ENCODE peak calls at places on chromosomes 5 and 9, in eight cellular contexts. Q, Z, G, S, X, O, B and V are unnamed samples.

GRCh38 chr9:115262477-115262876 is 144.5 kb upstream of the TNC start:
- DNase-seq in Q (no peak), Z (peak; percentile 87), G (no peak), S (no peak), X (peak; percentile 95), O (peak; percentile 10), B (no peak), V (peak; percentile 7)

GRCh38 chr5:14204785-14205321 is 61.7 kb downstream of the TRIO start:
- DNase-seq in Q (no peak), Z (peak; percentile 81), G (peak; percentile 73), S (peak; percentile 82), X (peak; percentile 91), O (no peak), B (peak; percentile 46), V (no peak)

GRCh38 chr9:121708768-121709488 is 57.5 kb downstream of the DAB2IP start:
- DNase-seq in Q (peak; percentile 30), Z (no peak), G (no peak), S (no peak), X (peak; percentile 70), O (no peak), B (peak; percentile 60), V (no peak)

GRCh38 chr5:154370119-154370518 is 75.7 kb upstream of the SAP30L start:
- DNase-seq in Q (no peak), Z (no peak), G (no peak), S (no peak), X (no peak), O (no peak), B (peak; percentile 43), V (no peak)

GRCh38 chr9:91948423-91949292 is 1.4 kb downstream of the ROR2 start:
- DNase-seq in Q (peak; percentile 84), Z (peak; percentile 66), G (peak; percentile 54), S (no peak), X (peak; percentile 92), O (peak; percentile 65), B (peak; percentile 88), V (no peak)

GRCh38 chr5:172749076-172749475 is 21.9 kb downstream of the DUSP1 start:
- DNase-seq in Q (no peak), Z (no peak), G (no peak), S (peak; percentile 46), X (peak; percentile 21), O (no peak), B (no peak), V (no peak)

GRCh38 chr5:65076251-65076869 is 307.6 kb downstream of the CWC27 start:
- DNase-seq in Q (peak; percentile 89), Z (peak; percentile 17), G (peak; percentile 26), S (no peak), X (no peak), O (peak; percentile 57), B (peak; percentile 90), V (no peak)

GRCh38 chr5:12477556-12477955 is 573.3 kb upstream of the CTNND2 start:
- DNase-seq in Q (no peak), Z (no peak), G (no peak), S (no peak), X (no peak), O (no peak), B (no peak), V (no peak)

GRCh38 chr5:14983666-14984441 is 112.3 kb upstream of the ANKH start:
- DNase-seq in Q (no peak), Z (no peak), G (no peak), S (no peak), X (no peak), O (no peak), B (no peak), V (no peak)

GRCh38 chr5:169004551-169004950 is 296.4 kb downstream of the SLIT3 start:
- DNase-seq in Q (no peak), Z (no peak), G (no peak), S (no peak), X (no peak), O (no peak), B (no peak), V (no peak)

GRCh38 chr5:139369181-139369580 is 13.9 kb downstream of the SLC23A1 start:
- DNase-seq in Q (no peak), Z (no peak), G (no peak), S (no peak), X (no peak), O (no peak), B (no peak), V (no peak)

GRCh38 chr5:173315495-173316352 is 12.5 kb downstream of the STC2 start:
- DNase-seq in Q (no peak), Z (no peak), G (no peak), S (peak; percentile 46), X (peak; percentile 86), O (no peak), B (peak; percentile 53), V (no peak)

GRCh38 chr5:96809898-96810297 is 2.2 kb upstream of the ERAP1 start:
- DNase-seq in Q (no peak), Z (no peak), G (no peak), S (no peak), X (no peak), O (no peak), B (no peak), V (no peak)

GRCh38 chr9:114284316-114285060 is 38.4 kb upstream of the ORM1 start:
- DNase-seq in Q (no peak), Z (no peak), G (no peak), S (peak; percentile 56), X (peak; percentile 49), O (no peak), B (no peak), V (no peak)

DNA sequence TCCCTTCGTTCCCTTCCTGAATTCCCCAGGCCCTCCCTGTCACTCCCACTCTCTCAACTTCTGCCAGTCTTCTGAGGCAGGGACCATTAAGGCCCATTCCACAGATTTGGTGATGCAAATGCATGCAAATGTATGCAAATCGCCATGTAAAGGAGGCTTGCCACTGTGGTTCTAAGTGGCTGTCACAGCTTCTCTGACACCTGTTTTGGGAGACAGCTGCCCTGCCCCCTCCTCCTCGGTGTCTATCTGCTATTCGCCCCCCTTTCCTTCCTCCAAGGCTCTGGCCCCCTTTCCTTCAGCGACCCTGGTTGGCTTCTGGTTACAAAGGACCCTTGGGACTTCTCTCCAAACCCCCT is 10.5 kb upstream of the ARAP3 start:
- DNase-seq in Q (no peak), Z (no peak), G (no peak), S (no peak), X (no peak), O (no peak), B (peak; percentile 45), V (no peak)
- H3K4me3 ChIP-seq in Q (peak overlapping the region; percentile 17), Z (peak overlapping the region; percentile 17), G (peak overlapping the region; percentile 28), S (peak overlapping the region; percentile 34), X (no peak overlapping the region), O (peak overlapping the region; percentile 21), B (peak overlapping the region; percentile 69), V (peak overlapping the region; percentile 30)

DNA sequence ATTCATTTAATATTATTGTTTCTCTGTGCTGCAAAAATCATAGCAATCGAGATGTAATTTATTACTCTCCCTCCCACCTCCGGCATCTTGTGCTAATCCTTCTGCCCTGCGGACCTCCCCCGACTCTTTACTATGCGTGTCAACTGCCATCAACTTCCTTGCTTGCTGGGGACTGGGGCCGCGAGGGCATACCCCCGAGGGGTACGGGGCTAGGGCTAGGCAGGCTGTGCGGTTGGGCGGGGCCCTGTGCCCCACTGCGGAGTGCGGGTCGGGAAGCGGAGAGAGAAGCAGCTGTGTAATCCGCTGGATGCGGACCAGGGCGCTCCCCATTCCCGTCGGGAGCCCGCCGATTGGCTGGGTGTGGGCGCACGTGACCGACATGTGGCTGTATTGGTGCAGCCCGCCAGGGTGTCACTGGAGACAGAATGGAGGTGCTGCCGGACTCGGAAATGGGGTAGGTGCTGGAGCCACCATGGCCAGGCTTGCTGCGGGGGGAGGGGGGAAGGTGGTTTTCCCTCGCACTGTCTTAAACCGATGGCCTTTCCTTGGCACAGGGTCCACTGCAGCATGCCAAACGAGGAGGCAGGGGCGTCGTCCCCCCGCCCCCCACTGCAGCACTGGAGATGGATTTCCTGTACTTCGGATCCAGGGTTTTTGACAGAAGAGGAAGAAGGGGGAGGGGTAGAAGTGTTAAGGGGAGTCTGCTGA is at the start of gene APC:
- DNase-seq in Q (peak; percentile 91), Z (peak; percentile 89), G (peak; percentile 85), S (peak; percentile 96), X (peak; percentile 97), O (peak; percentile 61), B (peak; percentile 95), V (no peak)
- TF ChIP-seq POLR2AphosphoS5 in Q (peak; percentile 47), Z (peak; percentile 36), G (peak; percentile 18), S (peak; percentile 88), X (peak; percentile 35), O (no peak), B (no peak), V (no peak)

GRCh38 chr9:35998333-35998732 is 38.4 kb upstream of the RECK start:
- DNase-seq in Q (no peak), Z (no peak), G (no peak), S (no peak), X (no peak), O (no peak), B (no peak), V (no peak)
- H3K27me3 ChIP-seq in Q (no peaks in the 10 kb centered on the region), Z (no peaks in the 10 kb centered on the region), G (peaks cover 4% of the 10 kb centered on the region), S (peaks cover 9% of the 10 kb centered on the region), X (no peaks in the 10 kb centered on the region), O (no peaks in the 10 kb centered on the region), B (no peaks in the 10 kb centered on the region), V (peaks cover 45% of the 10 kb centered on the region)

DNA sequence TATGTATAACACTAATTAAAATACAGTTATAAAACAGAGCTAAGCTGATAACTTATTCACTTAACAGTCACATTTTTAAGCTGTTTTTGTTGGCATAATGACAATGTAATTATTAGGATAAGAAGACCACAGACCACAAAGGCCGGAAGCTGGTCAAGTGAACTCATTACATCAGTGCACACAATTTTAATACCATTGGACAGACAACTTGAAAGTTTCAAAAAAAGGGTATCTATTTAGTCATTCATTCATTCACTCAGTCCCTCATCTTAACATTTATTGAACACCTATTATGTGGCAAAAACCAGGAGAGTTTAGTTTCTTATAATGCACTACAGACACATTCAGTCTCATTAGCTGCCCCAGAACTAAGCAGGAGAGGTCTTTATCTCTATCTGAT is 11.6 kb downstream of the ERP44 start:
- DNase-seq in Q (no peak), Z (no peak), G (no peak), S (no peak), X (no peak), O (no peak), B (no peak), V (no peak)
- H3K4me3 ChIP-seq in Q (no peak overlapping the region), Z (no peak overlapping the region), G (no peak overlapping the region), S (no peak overlapping the region), X (no peak overlapping the region), O (no peak overlapping the region), B (no peak overlapping the region), V (no peak overlapping the region)